ENCODE peak calls at places on chromosomes 4 and X, in four cellular contexts. One of them, this sample, is unnamed.

GRCh38 chr4:25076625-25077413 is 46.1 kb upstream of the LGI2 start:
- DNase-seq in neuronal stem cell: no peak
- DNase-seq in IMR-90: no peak
- DNase-seq in suprapubic skin: no peak
- DNase-seq in this sample: no peak

GRCh38 chr4:147488551-147488950 is 7.7 kb downstream of the EDNRA start:
- DNase-seq in neuronal stem cell: no peak
- DNase-seq in IMR-90: peak; percentile 69
- DNase-seq in suprapubic skin: no peak
- DNase-seq in this sample: no peak

GRCh38 chr4:78784255-78784654 is 8.1 kb downstream of the BMP2K start:
- DNase-seq in neuronal stem cell: no peak
- DNase-seq in IMR-90: peak; percentile 90
- DNase-seq in suprapubic skin: no peak
- DNase-seq in this sample: no peak

GRCh38 chr4:75841641-75842520 is 60.4 kb downstream of the PPEF2 start:
- DNase-seq in neuronal stem cell: no peak
- DNase-seq in IMR-90: no peak
- DNase-seq in suprapubic skin: no peak
- DNase-seq in this sample: no peak

GRCh38 chr4:160825644-160826338 is 1338.0 kb downstream of the FSTL5 start:
- DNase-seq in neuronal stem cell: no peak
- DNase-seq in IMR-90: no peak
- DNase-seq in suprapubic skin: no peak
- DNase-seq in this sample: no peak

GRCh38 chr4:15402974-15403373 is 24.9 kb upstream of the C1QTNF7 start:
- DNase-seq in neuronal stem cell: no peak
- DNase-seq in IMR-90: no peak
- DNase-seq in suprapubic skin: no peak
- DNase-seq in this sample: no peak

GRCh38 chr4:15921592-15921932 is 17.0 kb downstream of the FGFBP1 start:
- DNase-seq in neuronal stem cell: no peak
- DNase-seq in IMR-90: no peak
- DNase-seq in suprapubic skin: no peak
- DNase-seq in this sample: no peak

GRCh38 chr4:13541176-13541604 is 3.1 kb downstream of the NKX3-2 start:
- DNase-seq in neuronal stem cell: no peak
- DNase-seq in IMR-90: no peak
- DNase-seq in suprapubic skin: no peak
- DNase-seq in this sample: no peak

GRCh38 chr4:39043058-39043696 is 11.0 kb upstream of the TMEM156 start:
- DNase-seq in neuronal stem cell: no peak
- DNase-seq in IMR-90: peak; percentile 75
- DNase-seq in suprapubic skin: no peak
- DNase-seq in this sample: no peak

GRCh38 chrX:49162620-49163019 is at the start of gene MAGIX:
- DNase-seq in neuronal stem cell: no peak
- DNase-seq in IMR-90: no peak
- DNase-seq in suprapubic skin: no peak
- DNase-seq in this sample: no peak

GRCh38 chr4:150164055-150164454 is 85.8 kb downstream of the DCLK2 start:
- DNase-seq in neuronal stem cell: no peak
- DNase-seq in IMR-90: no peak
- DNase-seq in suprapubic skin: no peak
- DNase-seq in this sample: no peak

GRCh38 chr4:168693750-168694470 is 197.1 kb downstream of the PALLD start:
- DNase-seq in neuronal stem cell: no peak
- DNase-seq in IMR-90: peak; percentile 43
- DNase-seq in suprapubic skin: no peak
- DNase-seq in this sample: no peak

GRCh38 chr4:2330119-2331042 is 68.5 kb upstream of the MXD4 start:
- DNase-seq in neuronal stem cell: no peak
- DNase-seq in IMR-90: peak; percentile 95
- DNase-seq in suprapubic skin: peak; percentile 74
- DNase-seq in this sample: no peak

GRCh38 chr4:165780735-165781134 is 92.3 kb upstream of the TLL1 start:
- DNase-seq in neuronal stem cell: no peak
- DNase-seq in IMR-90: no peak
- DNase-seq in suprapubic skin: no peak
- DNase-seq in this sample: no peak

GRCh38 chrX:140701480-140701879 is 8.1 kb upstream of the LINC00632 start:
- DNase-seq in neuronal stem cell: no peak
- DNase-seq in IMR-90: peak; percentile 37
- DNase-seq in suprapubic skin: no peak
- DNase-seq in this sample: no peak

GRCh38 chrX:17697191-17697590 is 40.1 kb upstream of the SCML1 start:
- DNase-seq in neuronal stem cell: no peak
- DNase-seq in IMR-90: peak; percentile 15
- DNase-seq in suprapubic skin: no peak
- DNase-seq in this sample: no peak

GRCh38 chr4:152044341-152044740 is 283.5 kb upstream of the GATB start:
- DNase-seq in neuronal stem cell: no peak
- DNase-seq in IMR-90: peak; percentile 15
- DNase-seq in suprapubic skin: no peak
- DNase-seq in this sample: no peak

GRCh38 chrX:123959281-123960063 is 2.0 kb upstream of the STAG2 start:
- DNase-seq in neuronal stem cell: peak; percentile 6
- DNase-seq in IMR-90: no peak
- DNase-seq in suprapubic skin: no peak
- DNase-seq in this sample: peak; percentile 67

GRCh38 chr4:1008840-1009646 is 2.4 kb upstream of the FGFRL1 start:
- DNase-seq in neuronal stem cell: no peak
- DNase-seq in IMR-90: no peak
- DNase-seq in suprapubic skin: no peak
- DNase-seq in this sample: peak; percentile 79

GRCh38 chr4:142544014-142544413 is 302.1 kb downstream of the INPP4B start:
- DNase-seq in neuronal stem cell: no peak
- DNase-seq in IMR-90: no peak
- DNase-seq in suprapubic skin: no peak
- DNase-seq in this sample: no peak

GRCh38 chr4:85783483-85783882 is 308.5 kb downstream of the ARHGAP24 start:
- DNase-seq in neuronal stem cell: no peak
- DNase-seq in IMR-90: peak; percentile 90
- DNase-seq in suprapubic skin: no peak
- DNase-seq in this sample: no peak

GRCh38 chr4:102477657-102478056 is 23.5 kb upstream of the NFKB1 start:
- DNase-seq in neuronal stem cell: no peak
- DNase-seq in IMR-90: peak; percentile 52
- DNase-seq in suprapubic skin: no peak
- DNase-seq in this sample: no peak

GRCh38 chr4:98284640-98285046 is 23.5 kb downstream of the RAP1GDS1 start:
- DNase-seq in neuronal stem cell: peak; percentile 27
- DNase-seq in IMR-90: peak; percentile 34
- DNase-seq in suprapubic skin: no peak
- DNase-seq in this sample: no peak

GRCh38 chr4:188109157-188109755 is at the start of gene TRIML2:
- DNase-seq in neuronal stem cell: no peak
- DNase-seq in IMR-90: no peak
- DNase-seq in suprapubic skin: no peak
- DNase-seq in this sample: no peak

GRCh38 chr4:185142911-185143595 is at the start of gene SLC25A4:
- DNase-seq in neuronal stem cell: peak; percentile 89
- DNase-seq in IMR-90: peak; percentile 62
- DNase-seq in suprapubic skin: peak; percentile 87
- DNase-seq in this sample: peak; percentile 93

GRCh38 chrX:38293741-38294140 is 33.6 kb downstream of the RPGR start:
- DNase-seq in neuronal stem cell: no peak
- DNase-seq in IMR-90: no peak
- DNase-seq in suprapubic skin: no peak
- DNase-seq in this sample: no peak

GRCh38 chrX:39519213-39519544 is 578.6 kb downstream of the BCOR start:
- DNase-seq in neuronal stem cell: no peak
- DNase-seq in IMR-90: no peak
- DNase-seq in suprapubic skin: no peak
- DNase-seq in this sample: no peak

GRCh38 chr4:156538651-156539285 is 432.8 kb downstream of the PDGFC start:
- DNase-seq in neuronal stem cell: no peak
- DNase-seq in IMR-90: no peak
- DNase-seq in suprapubic skin: no peak
- DNase-seq in this sample: no peak

GRCh38 chrX:112247714-112248113 is 165.1 kb upstream of the TRPC5 start:
- DNase-seq in neuronal stem cell: no peak
- DNase-seq in IMR-90: no peak
- DNase-seq in suprapubic skin: no peak
- DNase-seq in this sample: no peak

GRCh38 chr4:185039508-185040273 is 21.4 kb downstream of the HELT start:
- DNase-seq in neuronal stem cell: no peak
- DNase-seq in IMR-90: peak; percentile 68
- DNase-seq in suprapubic skin: no peak
- DNase-seq in this sample: no peak

GRCh38 chrX:64977830-64978229 is 1.6 kb upstream of the ZC4H2 start:
- DNase-seq in neuronal stem cell: no peak
- DNase-seq in IMR-90: peak; percentile 28
- DNase-seq in suprapubic skin: no peak
- DNase-seq in this sample: no peak

GRCh38 chrX:56314334-56314733 is 82.2 kb downstream of the KLF8 start:
- DNase-seq in neuronal stem cell: no peak
- DNase-seq in IMR-90: no peak
- DNase-seq in suprapubic skin: no peak
- DNase-seq in this sample: no peak

GRCh38 chrX:22320236-22320635 is 47.5 kb downstream of the CBLL2 start:
- DNase-seq in neuronal stem cell: peak; percentile 39
- DNase-seq in IMR-90: no peak
- DNase-seq in suprapubic skin: no peak
- DNase-seq in this sample: no peak

GRCh38 chrX:101078716-101079115 is at the start of gene TMEM35A:
- DNase-seq in neuronal stem cell: no peak
- DNase-seq in IMR-90: peak; percentile 51
- DNase-seq in suprapubic skin: no peak
- DNase-seq in this sample: no peak

GRCh38 chr4:112982677-112983076 is 66.8 kb upstream of the ANK2 start:
- DNase-seq in neuronal stem cell: no peak
- DNase-seq in IMR-90: no peak
- DNase-seq in suprapubic skin: no peak
- DNase-seq in this sample: no peak

GRCh38 chr4:73586040-73586439 is 34.2 kb downstream of the RASSF6 start:
- DNase-seq in neuronal stem cell: no peak
- DNase-seq in IMR-90: no peak
- DNase-seq in suprapubic skin: no peak
- DNase-seq in this sample: no peak

GRCh38 chr4:73588613-73589012 is 31.6 kb downstream of the RASSF6 start:
- DNase-seq in neuronal stem cell: no peak
- DNase-seq in IMR-90: no peak
- DNase-seq in suprapubic skin: no peak
- DNase-seq in this sample: no peak

GRCh38 chr4:73589887-73590801 is 30.1 kb downstream of the RASSF6 start:
- DNase-seq in neuronal stem cell: no peak
- DNase-seq in IMR-90: no peak
- DNase-seq in suprapubic skin: no peak
- DNase-seq in this sample: no peak

GRCh38 chr4:73585345-73585744 is 34.9 kb downstream of the RASSF6 start:
- DNase-seq in neuronal stem cell: no peak
- DNase-seq in IMR-90: no peak
- DNase-seq in suprapubic skin: no peak
- DNase-seq in this sample: no peak

GRCh38 chr4:73589261-73589847 is 30.9 kb downstream of the RASSF6 start:
- DNase-seq in neuronal stem cell: no peak
- DNase-seq in IMR-90: peak; percentile 85
- DNase-seq in suprapubic skin: no peak
- DNase-seq in this sample: no peak
- H3K4me3 ChIP-seq in neuronal stem cell: no peak overlapping the region
- H3K4me3 ChIP-seq in IMR-90: no peak overlapping the region
- H3K4me3 ChIP-seq in suprapubic skin: no peak overlapping the region
- H3K4me3 ChIP-seq in this sample: no peak overlapping the region

GRCh38 chr4:6959261-6959660 is 49.6 kb downstream of the TBC1D14 start:
- DNase-seq in neuronal stem cell: no peak
- DNase-seq in IMR-90: no peak
- DNase-seq in suprapubic skin: peak; percentile 47
- DNase-seq in this sample: no peak
- H3K4me1 ChIP-seq in neuronal stem cell: peaks cover 37% of the 10 kb centered on the region
- H3K4me1 ChIP-seq in IMR-90: peaks cover 16% of the 10 kb centered on the region
- H3K4me1 ChIP-seq in suprapubic skin: peaks cover 25% of the 10 kb centered on the region
- H3K4me1 ChIP-seq in this sample: peaks cover 24% of the 10 kb centered on the region

DNA sequence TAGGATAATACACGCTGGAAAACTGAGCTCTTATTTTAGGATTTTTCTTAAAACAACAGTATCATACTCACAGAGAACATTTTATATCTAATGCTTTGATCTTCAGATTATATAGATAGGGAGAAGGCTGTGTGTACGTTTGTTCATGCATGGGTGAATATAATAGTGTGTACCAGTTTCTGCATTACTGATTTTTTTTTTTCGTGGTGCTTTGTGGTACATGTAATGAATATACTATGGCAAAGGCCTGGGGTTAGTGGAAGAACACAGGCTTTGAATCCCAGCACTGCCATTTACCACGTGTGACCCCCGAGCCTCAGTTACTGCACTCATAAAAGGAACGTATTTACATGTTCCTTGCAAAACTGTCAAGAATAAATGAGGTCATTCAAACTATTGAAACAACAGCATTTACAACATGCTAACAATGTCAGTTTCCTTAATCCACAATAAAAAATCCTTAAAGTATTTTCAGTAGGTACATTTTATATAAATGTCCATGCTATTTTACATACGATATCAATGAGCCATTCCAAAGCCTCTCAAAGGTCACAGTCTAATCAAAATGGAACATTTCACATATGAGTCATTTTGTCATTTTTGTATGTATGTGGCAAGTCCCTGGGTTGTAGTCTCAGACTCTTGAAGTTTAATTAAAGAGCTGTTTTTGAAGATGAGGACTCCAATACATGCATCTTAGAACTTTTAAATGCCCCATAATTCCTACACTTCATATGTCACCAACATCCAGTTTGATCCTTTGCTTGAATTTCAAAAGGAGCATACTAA is 242.9 kb downstream of the PPP3CA start:
- DNase-seq in neuronal stem cell: no peak
- DNase-seq in IMR-90: peak; percentile 18
- DNase-seq in suprapubic skin: no peak
- DNase-seq in this sample: no peak
- H3K4me3 ChIP-seq in neuronal stem cell: no peak overlapping the region
- H3K4me3 ChIP-seq in IMR-90: no peak overlapping the region
- H3K4me3 ChIP-seq in suprapubic skin: no peak overlapping the region
- H3K4me3 ChIP-seq in this sample: no peak overlapping the region

DNA sequence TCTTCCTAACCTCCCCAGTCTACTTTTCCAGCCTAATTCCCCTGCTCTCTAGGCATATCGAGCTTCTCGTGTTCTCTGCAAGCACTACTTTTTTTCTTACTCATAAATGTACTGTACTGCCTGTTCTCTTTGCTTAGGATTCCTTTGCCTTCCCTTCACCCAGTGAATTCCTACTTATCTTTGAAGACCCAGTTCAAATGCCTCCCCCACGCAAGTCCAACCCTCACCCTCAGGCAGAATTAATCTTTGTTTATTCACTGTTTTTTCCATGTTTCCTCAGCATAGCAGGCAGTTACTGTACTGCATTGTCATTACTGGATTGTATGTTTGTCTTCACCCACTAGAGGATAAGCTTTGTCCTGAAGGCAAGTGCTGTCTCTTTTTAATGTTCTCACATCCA is 287.7 kb downstream of the BMPR1B start:
- DNase-seq in neuronal stem cell: no peak
- DNase-seq in IMR-90: no peak
- DNase-seq in suprapubic skin: no peak
- DNase-seq in this sample: no peak
- H3K4me1 ChIP-seq in neuronal stem cell: peaks cover 41% of the 10 kb centered on the region
- H3K4me1 ChIP-seq in IMR-90: no peaks in the 10 kb centered on the region
- H3K4me1 ChIP-seq in suprapubic skin: no peaks in the 10 kb centered on the region
- H3K4me1 ChIP-seq in this sample: no peaks in the 10 kb centered on the region

GRCh38 chr4:174216935-174217272 is 66.6 kb downstream of the FBXO8 start:
- DNase-seq in neuronal stem cell: peak; percentile 6
- DNase-seq in IMR-90: no peak
- DNase-seq in suprapubic skin: no peak
- DNase-seq in this sample: no peak
- H3K4me3 ChIP-seq in neuronal stem cell: no peak overlapping the region
- H3K4me3 ChIP-seq in IMR-90: no peak overlapping the region
- H3K4me3 ChIP-seq in suprapubic skin: peak overlapping the region; percentile 17
- H3K4me3 ChIP-seq in this sample: no peak overlapping the region